ENCODE peak calls at places on chromosomes 7 and 10, in ten cellular contexts. G, S, Z, B, N, M, H, L, Y and O are unnamed samples.

GRCh38 chr10:86970152-86970886 is 2.0 kb downstream of the ADIRF start:
- DNase-seq in Y (no peak), H (no peak), G (peak), M (peak), L (peak), N (no peak), S (peak), Z (peak), B (peak), O (peak)

GRCh38 chr10:89281606-89282395 is 20.0 kb upstream of the IFIT2 start:
- DNase-seq in N (peak), Y (no peak), Z (no peak), S (no peak), M (no peak), B (no peak), H (no peak), G (peak), L (peak), O (no peak)

GRCh38 chr7:134720091-134720935 is 59.1 kb upstream of the CALD1 start:
- DNase-seq in G (peak), M (no peak), Z (peak), Y (no peak), H (no peak), B (no peak), L (peak), N (no peak), S (no peak), O (no peak)

GRCh38 chr10:91700273-91700672 is 67.4 kb upstream of the PPP1R3C start:
- DNase-seq in Z (no peak), S (no peak), N (no peak), Y (no peak), H (no peak), G (peak), M (no peak), L (peak), B (no peak), O (peak)

GRCh38 chr10:90930070-90930837 is 9.4 kb upstream of the ANKRD1 start:
- DNase-seq in Z (peak), N (peak), G (peak), B (peak), H (peak), S (no peak), Y (no peak), M (no peak), L (peak), O (peak)

GRCh38 chr10:30518907-30519306 is 84.9 kb downstream of the MAP3K8 start:
- DNase-seq in S (no peak), G (no peak), Z (no peak), Y (no peak), N (no peak), M (no peak), H (no peak), B (no peak), L (no peak), O (no peak)

GRCh38 chr7:123871998-123872867 is 27.3 kb downstream of the HYAL4 start:
- DNase-seq in B (no peak), S (peak), G (peak), L (peak), M (peak), Y (peak), Z (peak), H (peak), N (peak), O (peak)

GRCh38 chr10:29588640-29589421 is 45.9 kb downstream of the SVIL start:
- DNase-seq in Z (peak), S (no peak), N (no peak), H (no peak), M (peak), G (peak), B (no peak), Y (no peak), L (peak), O (no peak)

GRCh38 chr10:19826712-19827111 is 10.5 kb downstream of the PLXDC2 start:
- DNase-seq in M (no peak), S (no peak), L (peak), H (peak), Z (no peak), B (no peak), G (peak), Y (no peak), N (no peak), O (peak)

GRCh38 chr10:27620425-27621397 is 116.6 kb downstream of the RAB18 start:
- DNase-seq in H (peak), S (no peak), Z (peak), N (peak), Y (no peak), M (peak), B (no peak), G (peak), L (peak), O (no peak)

GRCh38 chr10:30455816-30456215 is 21.8 kb downstream of the MAP3K8 start:
- DNase-seq in B (no peak), M (no peak), S (no peak), H (no peak), N (no peak), Z (no peak), G (no peak), L (no peak), Y (peak), O (no peak)

GRCh38 chr10:129963076-129963830 is 821 bp downstream of the EBF3 start:
- DNase-seq in Y (no peak), G (peak), S (no peak), M (no peak), H (no peak), Z (peak), B (no peak), N (no peak), L (peak), O (no peak)

GRCh38 chr10:120750167-120750566 is 101.0 kb upstream of the WDR11 start:
- DNase-seq in G (no peak), L (no peak), Z (no peak), H (no peak), B (no peak), S (no peak), Y (no peak), M (no peak), N (no peak), O (no peak)

GRCh38 chr10:99360935-99361334 is 31.8 kb downstream of the CNNM1 start:
- DNase-seq in S (no peak), M (no peak), Z (no peak), L (no peak), G (no peak), Y (no peak), B (no peak), H (no peak), N (no peak), O (no peak)

GRCh38 chr10:132387723-132388210 is 9.2 kb upstream of the PWWP2B start:
- DNase-seq in H (no peak), M (no peak), L (peak), Z (peak), N (no peak), Y (peak), B (no peak), S (peak), G (peak), O (peak)
- TF ChIP-seq CTCF in H (peak), M (peak), L (peak), Z (peak), N (peak), Y (peak), B (peak), S (peak), G (peak), O (peak)

DNA sequence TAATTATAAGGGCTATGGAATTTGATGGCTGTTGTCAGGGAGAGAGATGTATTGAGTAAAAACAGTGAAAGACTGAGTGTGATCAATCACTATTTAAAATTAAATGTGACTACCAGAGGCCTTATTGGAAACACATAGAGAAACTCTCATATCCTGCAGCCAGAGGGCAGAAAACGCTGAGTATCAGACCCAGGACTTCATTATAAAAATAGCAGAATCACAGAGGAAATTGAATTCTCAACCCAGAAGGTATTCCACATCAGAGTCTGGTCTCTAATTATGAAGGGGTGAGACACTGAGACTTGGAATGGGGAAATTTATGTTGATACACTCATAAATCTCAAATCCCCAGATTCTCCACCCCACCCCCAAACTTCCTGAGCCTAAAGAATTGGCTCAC is 69.5 kb upstream of the IL6 start:
- DNase-seq in G (no peak), B (no peak), H (no peak), L (no peak), M (no peak), N (no peak), Z (no peak), S (no peak), Y (no peak), O (no peak)
- TF ChIP-seq CTCF in G (peak), B (no peak), H (peak), L (no peak), M (no peak), N (no peak), Z (peak), S (no peak), Y (no peak), O (no peak)

DNA sequence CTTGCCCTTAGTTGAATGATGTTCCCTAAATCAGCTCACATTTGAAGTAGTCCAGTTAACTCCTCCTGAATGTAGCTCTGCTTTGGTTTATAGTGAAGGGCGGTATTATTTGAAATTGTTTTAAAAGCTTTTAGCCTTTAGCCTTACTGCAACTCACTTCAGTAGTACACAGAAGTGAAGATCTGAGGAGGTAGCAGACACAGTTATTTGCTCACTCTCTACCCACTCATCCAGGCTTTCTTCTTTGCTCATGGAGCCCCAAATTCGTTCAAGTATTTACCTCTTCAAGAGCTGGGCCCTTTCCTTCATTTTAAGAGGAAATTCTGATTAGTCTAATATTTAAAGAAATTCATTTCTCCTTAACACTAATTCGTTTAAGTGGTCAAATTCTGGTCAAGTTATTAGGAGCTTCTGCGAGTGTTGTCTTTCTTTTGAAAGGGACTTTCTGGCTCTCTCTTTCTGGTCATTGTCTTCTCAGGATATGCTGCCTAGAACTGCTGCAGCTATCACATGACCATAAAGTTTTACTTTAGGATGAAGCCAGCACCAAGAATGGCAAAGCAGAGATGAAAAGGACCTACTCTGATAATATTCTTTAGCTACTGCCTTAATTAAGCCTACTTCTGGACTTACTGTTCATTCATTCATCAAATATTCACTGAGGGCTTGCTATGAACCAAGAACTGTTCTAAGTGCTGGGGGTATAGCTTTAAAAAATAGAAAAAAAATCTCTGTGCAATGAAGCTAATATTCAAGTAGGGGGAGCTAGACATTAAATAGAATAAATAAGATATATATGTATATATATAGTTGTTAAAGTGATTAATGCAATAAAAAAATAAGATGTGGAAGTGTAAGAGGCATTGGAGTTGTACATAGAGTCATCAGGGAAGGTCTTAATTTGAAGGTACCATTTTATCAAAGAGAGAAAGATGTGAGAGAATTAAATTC is 180.9 kb upstream of the AGR3 start:
- DNase-seq in Y (no peak), M (no peak), B (no peak), L (no peak), Z (peak), N (peak), G (peak), H (no peak), S (no peak), O (peak)
- TF ChIP-seq CTCF in Y (no peak), M (no peak), B (no peak), L (peak), Z (peak), N (peak), G (peak), H (peak), S (no peak), O (peak)

GRCh38 chr7:114466911-114467310 is 52.3 kb downstream of the FOXP2 start:
- DNase-seq in Y (no peak), S (no peak), N (no peak), B (no peak), H (no peak), M (no peak), G (no peak), L (no peak), Z (peak), O (no peak)

GRCh38 chr7:114472896-114473512 is 58.4 kb downstream of the FOXP2 start:
- DNase-seq in L (no peak), N (peak), B (no peak), Z (no peak), M (no peak), H (no peak), Y (no peak), S (no peak), G (no peak), O (no peak)

DNA sequence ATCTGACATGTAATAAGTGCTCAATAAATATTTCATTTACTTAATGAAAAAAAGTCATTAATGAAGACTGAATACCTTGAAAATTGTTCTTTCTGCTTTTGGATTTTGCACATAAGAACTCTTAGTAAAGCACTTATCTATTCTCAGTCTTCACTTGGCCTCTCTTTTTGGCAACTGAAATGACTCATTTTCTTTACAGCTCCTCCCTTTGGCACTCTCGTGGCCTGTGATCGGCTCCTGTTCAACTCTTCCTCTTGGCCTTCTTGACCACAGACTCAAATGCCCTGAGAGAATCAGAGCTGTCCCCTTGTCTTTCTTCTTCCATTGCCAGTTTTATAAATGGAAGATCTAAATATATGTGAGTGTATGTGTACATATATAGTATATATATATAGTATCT is 54.2 kb downstream of the FOXP2 start:
- DNase-seq in N (peak), Z (no peak), Y (peak), H (no peak), S (no peak), M (no peak), L (peak), G (peak), B (no peak), O (peak)
- TF ChIP-seq CTCF in N (no peak), Z (no peak), Y (no peak), H (no peak), S (no peak), M (no peak), L (no peak), G (no peak), B (no peak), O (no peak)

DNA sequence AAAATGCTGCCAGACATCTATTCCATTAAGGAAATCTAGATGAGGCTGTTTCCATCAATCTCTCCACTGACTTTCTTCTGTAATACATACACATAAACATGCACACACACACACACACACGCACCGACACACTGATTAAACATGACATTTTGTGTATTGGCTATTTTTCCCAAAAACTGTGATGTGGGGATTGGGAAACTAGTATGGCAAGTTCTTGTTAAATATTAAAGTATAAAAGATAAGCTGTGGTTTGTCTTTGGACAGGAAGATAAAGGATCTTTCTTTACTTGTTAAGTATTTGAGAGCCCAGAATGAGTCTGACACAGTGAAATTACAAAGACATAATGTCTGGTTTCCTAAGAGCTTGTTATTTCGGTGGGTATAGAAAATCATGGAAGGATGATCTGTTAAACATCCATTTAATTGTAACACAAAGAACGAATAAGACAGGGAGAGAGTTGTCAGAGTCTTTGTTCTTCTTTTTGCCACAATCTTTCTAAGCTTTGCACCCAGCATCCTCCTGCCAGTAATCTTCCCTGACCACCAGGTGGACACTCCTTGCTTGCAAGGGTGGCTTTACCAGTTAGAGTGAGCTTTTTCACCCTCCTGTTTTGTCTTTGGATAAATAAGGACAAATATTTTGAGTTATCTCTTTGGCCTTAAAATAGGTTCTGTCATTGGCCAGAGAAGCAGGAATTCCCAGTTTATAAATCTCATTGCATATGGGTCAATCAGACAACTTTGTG is 177.2 kb upstream of the TMEM72 start:
- DNase-seq in B (no peak), M (no peak), Y (no peak), Z (no peak), H (no peak), L (no peak), N (no peak), G (peak), S (no peak), O (no peak)
- TF ChIP-seq CTCF in B (no peak), M (no peak), Y (no peak), Z (peak), H (peak), L (peak), N (no peak), G (peak), S (no peak), O (peak)

GRCh38 chr10:69934768-69935167 is 117.9 kb upstream of the MACROH2A2 start:
- DNase-seq in S (no peak), Z (no peak), M (no peak), N (no peak), B (no peak), Y (no peak), H (no peak), L (no peak), G (no peak), O (no peak)
- TF ChIP-seq CTCF in S (no peak), Z (peak), M (no peak), N (no peak), B (no peak), Y (no peak), H (peak), L (peak), G (no peak), O (no peak)

GRCh38 chr10:102620615-102621417 is 23.5 kb upstream of the TRIM8 start:
- DNase-seq in L (no peak), B (no peak), G (no peak), Z (peak), M (no peak), S (no peak), Y (no peak), H (no peak), N (no peak), O (no peak)
- TF ChIP-seq CTCF in L (no peak), B (no peak), G (no peak), Z (no peak), M (no peak), S (no peak), Y (no peak), H (no peak), N (no peak), O (no peak)

GRCh38 chr10:14186245-14186644 is 144.5 kb downstream of the FRMD4A start:
- DNase-seq in N (no peak), G (peak), S (no peak), L (no peak), Y (peak), Z (peak), B (no peak), H (no peak), M (no peak), O (peak)
- TF ChIP-seq CTCF in N (peak), G (peak), S (no peak), L (peak), Y (peak), Z (peak), B (no peak), H (peak), M (no peak), O (peak)